ENCODE peak calls at places on chromosomes 5 and 9, in seven cellular contexts. Y, Z, Q, B, F, G and A are unnamed samples.
A peak's percentile ranks its signal among the peaks of the same experiment; 100 is the strongest.

GRCh38 chr9:5509573-5509972 is 758 bp upstream of the PDCD1LG2 start:
- DNase-seq in F (peak; percentile 78), Q (no peak), Y (no peak), Z (no peak), B (peak; percentile 99), G (peak; percentile 90), A (peak; percentile 94)

GRCh38 chr5:98770158-98770910 is 3.1 kb upstream of the RGMB start:
- DNase-seq in B (peak; percentile 66), Z (no peak), G (peak; percentile 85), F (peak; percentile 51), Y (no peak), Q (no peak), A (peak; percentile 43)

GRCh38 chr9:14223081-14223480 is 90.9 kb downstream of the NFIB start:
- DNase-seq in F (no peak), B (no peak), G (no peak), Q (no peak), Y (no peak), Z (no peak), A (no peak)

GRCh38 chr9:76166436-76166959 is 227.7 kb downstream of the RFK start:
- DNase-seq in B (no peak), Z (no peak), Q (no peak), Y (no peak), F (no peak), G (no peak), A (no peak)

GRCh38 chr9:3758816-3759576 is 233.2 kb upstream of the RFX3 start:
- DNase-seq in G (peak; percentile 77), F (no peak), B (peak; percentile 37), Q (no peak), Z (no peak), Y (no peak), A (no peak)

GRCh38 chr5:146805099-146805498 is 73.5 kb downstream of the PPP2R2B start:
- DNase-seq in B (no peak), F (no peak), Y (no peak), Z (no peak), G (no peak), Q (no peak), A (peak; percentile 21)

GRCh38 chr5:8340739-8341344 is 471.9 kb downstream of the MTRR start:
- DNase-seq in Z (no peak), Q (no peak), G (peak; percentile 14), F (no peak), Y (no peak), B (peak; percentile 23), A (peak; percentile 14)

GRCh38 chr9:110900451-110900850 is 137.8 kb downstream of the LPAR1 start:
- DNase-seq in G (no peak), B (peak; percentile 53), Q (no peak), Y (no peak), F (no peak), Z (no peak), A (no peak)

GRCh38 chr5:38772471-38772870 is 73.3 kb upstream of the OSMR start:
- DNase-seq in G (no peak), Z (no peak), F (no peak), Y (no peak), Q (no peak), B (no peak), A (no peak)

GRCh38 chr5:112696786-112697185 is 40.9 kb upstream of the APC start:
- DNase-seq in Z (no peak), B (no peak), Y (no peak), Q (no peak), G (no peak), F (no peak), A (no peak)

GRCh38 chr5:123700624-123701023 is 188.6 kb downstream of the CSNK1G3 start:
- DNase-seq in G (peak; percentile 97), F (peak; percentile 76), Q (no peak), B (peak; percentile 96), Y (no peak), Z (no peak), A (peak; percentile 84)

GRCh38 chr5:149938272-149938671 is 6.3 kb downstream of the PDE6A start:
- DNase-seq in Q (no peak), Z (no peak), F (peak; percentile 18), B (peak; percentile 50), G (peak; percentile 69), Y (no peak), A (no peak)

GRCh38 chr9:82363666-82364065 is 375.1 kb downstream of the SPATA31D1 start:
- DNase-seq in Q (no peak), Y (no peak), Z (no peak), G (no peak), F (no peak), B (no peak), A (no peak)

GRCh38 chr9:115146581-115147021 is 28.6 kb upstream of the TNC start:
- DNase-seq in G (peak; percentile 93), Y (no peak), B (peak; percentile 96), Z (no peak), F (no peak), Q (no peak), A (peak; percentile 93)

GRCh38 chr9:82606761-82607382 is 456.1 kb downstream of the RASEF start:
- DNase-seq in B (peak; percentile 81), Q (peak; percentile 46), Y (peak; percentile 53), Z (peak; percentile 55), G (peak; percentile 80), F (peak; percentile 61), A (peak; percentile 81)

GRCh38 chr9:93422987-93423386 is 28.5 kb upstream of the FAM120A start:
- DNase-seq in G (no peak), Q (no peak), Z (no peak), B (peak; percentile 10), Y (no peak), F (no peak), A (no peak)

GRCh38 chr5:31396611-31397295 is 135.1 kb downstream of the DROSHA start:
- DNase-seq in Y (no peak), Z (no peak), Q (no peak), B (no peak), G (no peak), F (peak; percentile 33), A (peak; percentile 57)

GRCh38 chr5:53017383-53017782 is 28.2 kb downstream of the ITGA2 start:
- DNase-seq in Q (no peak), Z (no peak), G (no peak), Y (no peak), F (no peak), B (no peak), A (no peak)

GRCh38 chr5:133295520-133295919 is 243.7 kb downstream of the HSPA4 start:
- DNase-seq in Q (no peak), G (no peak), F (no peak), B (no peak), Y (no peak), Z (no peak), A (no peak)

GRCh38 chr9:98867434-98868168 is 60.1 kb downstream of the GALNT12 start:
- DNase-seq in B (peak; percentile 92), Q (no peak), Y (no peak), G (peak; percentile 88), Z (no peak), F (no peak), A (peak; percentile 49)

GRCh38 chr5:72328172-72328571 is 8.0 kb downstream of the PTCD2 start:
- DNase-seq in G (peak; percentile 6), Y (no peak), F (no peak), Q (no peak), Z (no peak), B (peak; percentile 21), A (no peak)

GRCh38 chr5:74233571-74233970 is 407.0 kb downstream of the ENC1 start:
- DNase-seq in Z (no peak), G (peak; percentile 74), Y (no peak), F (no peak), B (peak; percentile 84), Q (no peak), A (no peak)

GRCh38 chr9:95070549-95071021 is 246.9 kb downstream of the FANCC start:
- DNase-seq in B (no peak), F (no peak), G (peak; percentile 67), Z (no peak), Q (no peak), Y (peak; percentile 38), A (peak; percentile 48)

GRCh38 chr9:95071450-95071849 is 246.1 kb downstream of the FANCC start:
- DNase-seq in Q (no peak), Y (no peak), B (no peak), F (no peak), G (no peak), Z (no peak), A (no peak)

GRCh38 chr9:95065224-95065623 is 252.3 kb downstream of the FANCC start:
- DNase-seq in Y (no peak), B (no peak), Z (no peak), F (no peak), G (no peak), Q (no peak), A (no peak)

GRCh38 chr9:95067057-95067456 is 250.5 kb downstream of the FANCC start:
- DNase-seq in Y (no peak), Q (no peak), Z (no peak), G (no peak), F (no peak), B (no peak), A (no peak)

GRCh38 chr9:95067888-95068287 is 249.6 kb downstream of the FANCC start:
- DNase-seq in F (no peak), Z (no peak), B (no peak), G (no peak), Q (no peak), Y (no peak), A (no peak)
- H3K4me1 ChIP-seq in F (no peaks in the 10 kb centered on the region), Z (no peaks in the 10 kb centered on the region), B (peaks cover 21% of the 10 kb centered on the region), G (peaks cover 14% of the 10 kb centered on the region), Q (no peaks in the 10 kb centered on the region), Y (no peaks in the 10 kb centered on the region), A (no peaks in the 10 kb centered on the region)

GRCh38 chr9:105173306-105173705 is 71.1 kb upstream of the SLC44A1 start:
- DNase-seq in Q (peak; percentile 29), F (no peak), Z (no peak), B (no peak), Y (peak; percentile 74), G (no peak), A (peak; percentile 92)
- H3K4me2 ChIP-seq in Q (peak overlapping the region; percentile 8), F (no peak overlapping the region), Z (no peak overlapping the region), B (no peak overlapping the region), Y (peak overlapping the region; percentile 1), G (no peak overlapping the region), A (no peak overlapping the region)

GRCh38 chr5:2958976-2959375 is 207.5 kb upstream of the IRX2 start:
- DNase-seq in Z (no peak), G (no peak), Y (no peak), B (no peak), Q (no peak), F (no peak), A (no peak)
- H2BK120ac ChIP-seq in Z (no peak overlapping the region), G (no peak overlapping the region), Y (no peak overlapping the region), B (no peak overlapping the region), Q (no peak overlapping the region), F (no peak overlapping the region), A (no peak overlapping the region)

DNA sequence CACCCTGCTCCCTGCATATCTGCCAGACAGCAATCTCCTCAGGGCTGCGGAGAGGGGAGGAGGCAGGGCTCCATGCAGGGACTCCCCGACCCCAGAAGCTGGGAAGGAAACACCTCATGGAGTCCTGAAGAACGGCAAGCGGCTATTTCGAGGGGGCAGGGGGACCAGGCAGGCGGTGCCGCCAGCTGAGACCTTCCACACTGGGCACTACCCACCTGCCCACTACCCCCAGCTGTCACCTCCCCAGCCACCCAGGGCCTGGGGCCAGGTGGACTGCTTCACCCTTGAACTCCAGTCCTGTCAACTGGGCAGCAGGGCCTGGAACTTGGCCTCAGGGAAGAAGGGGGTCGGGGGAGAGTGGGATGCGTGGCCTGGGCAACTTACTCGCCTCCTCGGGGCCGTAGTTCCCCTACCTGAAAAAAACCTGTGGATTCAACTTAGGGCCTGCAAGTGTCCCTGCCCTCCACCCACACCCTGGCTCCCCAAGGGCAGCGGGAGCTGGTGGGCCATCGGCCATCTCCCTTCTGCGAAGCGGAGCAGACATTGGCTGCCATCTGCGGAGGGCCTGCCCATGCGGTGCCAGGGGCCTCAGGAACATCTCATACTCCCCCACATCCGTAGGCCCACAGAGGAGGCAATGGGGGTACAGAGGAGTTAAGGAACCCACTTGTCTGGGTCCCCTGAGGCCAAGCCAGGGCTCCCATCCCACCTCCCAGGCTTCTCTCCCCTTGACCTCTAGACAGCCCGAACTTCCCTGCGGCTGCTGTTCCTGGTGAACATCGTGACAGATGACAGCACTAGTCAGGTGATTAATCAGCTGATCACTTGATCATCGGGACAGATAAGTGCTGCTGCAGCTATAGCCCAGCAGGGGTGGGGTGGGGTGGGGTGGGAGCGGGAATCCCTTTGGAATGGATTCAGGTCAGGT is 18.5 kb upstream of the RALGDS start:
- DNase-seq in Y (no peak), F (no peak), Q (no peak), G (no peak), Z (no peak), B (no peak), A (no peak)
- H3K4me1 ChIP-seq in Y (no peaks in the 10 kb centered on the region), F (peaks cover 14% of the 10 kb centered on the region), Q (peaks cover 4% of the 10 kb centered on the region), G (peaks cover 45% of the 10 kb centered on the region), Z (peaks cover 28% of the 10 kb centered on the region), B (peaks cover 19% of the 10 kb centered on the region), A (no peaks in the 10 kb centered on the region)